ENCODE peak calls at places on chromosomes 6 and 20, in nine cellular contexts. One of them, this sample, is unnamed.

GRCh38 chr6:52394251-52394666 is 25.9 kb upstream of the EFHC1 start:
- DNase-seq in ACHN: no peak
- DNase-seq in KBM-7: no peak
- DNase-seq in left ventricle myocardium inferior: no peak
- DNase-seq in epithelial cell of esophagus: no peak
- DNase-seq in effector CD8-positive, alpha-beta T cell: no peak
- DNase-seq in NCI-H774: no peak
- DNase-seq in type B pancreatic cell: no peak
- DNase-seq in HuH-7: no peak
- DNase-seq in this sample: no peak

GRCh38 chr20:3658019-3658707 is 5.0 kb downstream of the GFRA4 start:
- DNase-seq in ACHN: no peak
- DNase-seq in KBM-7: no peak
- DNase-seq in left ventricle myocardium inferior: no peak
- DNase-seq in epithelial cell of esophagus: no peak
- DNase-seq in effector CD8-positive, alpha-beta T cell: no peak
- DNase-seq in NCI-H774: no peak
- DNase-seq in type B pancreatic cell: no peak
- DNase-seq in HuH-7: no peak
- DNase-seq in this sample: no peak

GRCh38 chr6:11938285-11938890 is 73.7 kb upstream of the HIVEP1 start:
- DNase-seq in ACHN: no peak
- DNase-seq in KBM-7: peak; percentile 79
- DNase-seq in left ventricle myocardium inferior: no peak
- DNase-seq in epithelial cell of esophagus: no peak
- DNase-seq in effector CD8-positive, alpha-beta T cell: no peak
- DNase-seq in NCI-H774: no peak
- DNase-seq in type B pancreatic cell: no peak
- DNase-seq in HuH-7: no peak
- DNase-seq in this sample: peak; percentile 34

GRCh38 chr6:5084787-5085637 is at the start of gene PPP1R3G:
- DNase-seq in ACHN: peak; percentile 66
- DNase-seq in KBM-7: peak; percentile 48
- DNase-seq in left ventricle myocardium inferior: peak; percentile 69
- DNase-seq in epithelial cell of esophagus: peak; percentile 57
- DNase-seq in effector CD8-positive, alpha-beta T cell: no peak
- DNase-seq in NCI-H774: no peak
- DNase-seq in type B pancreatic cell: no peak
- DNase-seq in HuH-7: peak; percentile 51
- DNase-seq in this sample: no peak

GRCh38 chr6:130587778-130588520 is 222.1 kb downstream of the TMEM200A start:
- DNase-seq in ACHN: no peak
- DNase-seq in KBM-7: no peak
- DNase-seq in left ventricle myocardium inferior: no peak
- DNase-seq in epithelial cell of esophagus: peak; percentile 81
- DNase-seq in effector CD8-positive, alpha-beta T cell: no peak
- DNase-seq in NCI-H774: no peak
- DNase-seq in type B pancreatic cell: no peak
- DNase-seq in HuH-7: no peak
- DNase-seq in this sample: peak; percentile 60

GRCh38 chr6:110878751-110879539 is 4.4 kb downstream of the AMD1 start:
- DNase-seq in ACHN: peak; percentile 50
- DNase-seq in KBM-7: peak; percentile 71
- DNase-seq in left ventricle myocardium inferior: no peak
- DNase-seq in epithelial cell of esophagus: peak; percentile 43
- DNase-seq in effector CD8-positive, alpha-beta T cell: no peak
- DNase-seq in NCI-H774: no peak
- DNase-seq in type B pancreatic cell: no peak
- DNase-seq in HuH-7: no peak
- DNase-seq in this sample: peak; percentile 46

GRCh38 chr20:45470262-45470931 is 844 bp downstream of the WFDC2 start:
- DNase-seq in ACHN: peak; percentile 65
- DNase-seq in KBM-7: peak; percentile 27
- DNase-seq in left ventricle myocardium inferior: no peak
- DNase-seq in epithelial cell of esophagus: peak; percentile 26
- DNase-seq in effector CD8-positive, alpha-beta T cell: no peak
- DNase-seq in NCI-H774: peak; percentile 62
- DNase-seq in type B pancreatic cell: no peak
- DNase-seq in HuH-7: no peak
- DNase-seq in this sample: peak; percentile 63

GRCh38 chr6:168540713-168541291 is 99.8 kb downstream of the SMOC2 start:
- DNase-seq in ACHN: no peak
- DNase-seq in KBM-7: no peak
- DNase-seq in left ventricle myocardium inferior: no peak
- DNase-seq in epithelial cell of esophagus: no peak
- DNase-seq in effector CD8-positive, alpha-beta T cell: no peak
- DNase-seq in NCI-H774: no peak
- DNase-seq in type B pancreatic cell: no peak
- DNase-seq in HuH-7: no peak
- DNase-seq in this sample: no peak

GRCh38 chr6:80438728-80439127 is 332.3 kb downstream of the BCKDHB start:
- DNase-seq in ACHN: peak; percentile 3
- DNase-seq in KBM-7: no peak
- DNase-seq in left ventricle myocardium inferior: no peak
- DNase-seq in epithelial cell of esophagus: peak; percentile 96
- DNase-seq in effector CD8-positive, alpha-beta T cell: no peak
- DNase-seq in NCI-H774: no peak
- DNase-seq in type B pancreatic cell: no peak
- DNase-seq in HuH-7: peak; percentile 5
- DNase-seq in this sample: peak; percentile 82

GRCh38 chr20:23564927-23565326 is 3.4 kb downstream of the CST9L start:
- DNase-seq in ACHN: no peak
- DNase-seq in KBM-7: no peak
- DNase-seq in left ventricle myocardium inferior: no peak
- DNase-seq in epithelial cell of esophagus: no peak
- DNase-seq in effector CD8-positive, alpha-beta T cell: no peak
- DNase-seq in NCI-H774: no peak
- DNase-seq in type B pancreatic cell: no peak
- DNase-seq in HuH-7: no peak
- DNase-seq in this sample: no peak

GRCh38 chr6:12355354-12355753 is 65.2 kb downstream of the EDN1 start:
- DNase-seq in ACHN: no peak
- DNase-seq in KBM-7: no peak
- DNase-seq in left ventricle myocardium inferior: no peak
- DNase-seq in epithelial cell of esophagus: peak; percentile 94
- DNase-seq in effector CD8-positive, alpha-beta T cell: no peak
- DNase-seq in NCI-H774: no peak
- DNase-seq in type B pancreatic cell: no peak
- DNase-seq in HuH-7: no peak
- DNase-seq in this sample: peak; percentile 60

GRCh38 chr6:25866011-25866410 is 8.0 kb downstream of the SLC17A3 start:
- DNase-seq in ACHN: no peak
- DNase-seq in KBM-7: no peak
- DNase-seq in left ventricle myocardium inferior: no peak
- DNase-seq in epithelial cell of esophagus: no peak
- DNase-seq in effector CD8-positive, alpha-beta T cell: no peak
- DNase-seq in NCI-H774: no peak
- DNase-seq in type B pancreatic cell: no peak
- DNase-seq in HuH-7: no peak
- DNase-seq in this sample: no peak

GRCh38 chr20:35698298-35699126 is 640 bp downstream of the NFS1 start:
- DNase-seq in ACHN: no peak
- DNase-seq in KBM-7: no peak
- DNase-seq in left ventricle myocardium inferior: no peak
- DNase-seq in epithelial cell of esophagus: peak; percentile 21
- DNase-seq in effector CD8-positive, alpha-beta T cell: no peak
- DNase-seq in NCI-H774: no peak
- DNase-seq in type B pancreatic cell: peak; percentile 45
- DNase-seq in HuH-7: peak; percentile 44
- DNase-seq in this sample: no peak

GRCh38 chr6:142927274-142927586 is 17.7 kb downstream of the HIVEP2 start:
- DNase-seq in ACHN: no peak
- DNase-seq in KBM-7: no peak
- DNase-seq in left ventricle myocardium inferior: no peak
- DNase-seq in epithelial cell of esophagus: no peak
- DNase-seq in effector CD8-positive, alpha-beta T cell: no peak
- DNase-seq in NCI-H774: no peak
- DNase-seq in type B pancreatic cell: no peak
- DNase-seq in HuH-7: no peak
- DNase-seq in this sample: no peak

GRCh38 chr6:134590449-134590848 is 272.5 kb upstream of the SGK1 start:
- DNase-seq in ACHN: no peak
- DNase-seq in KBM-7: no peak
- DNase-seq in left ventricle myocardium inferior: no peak
- DNase-seq in epithelial cell of esophagus: peak; percentile 13
- DNase-seq in effector CD8-positive, alpha-beta T cell: no peak
- DNase-seq in NCI-H774: no peak
- DNase-seq in type B pancreatic cell: no peak
- DNase-seq in HuH-7: no peak
- DNase-seq in this sample: no peak

GRCh38 chr6:1027109-1027794 is 284.6 kb upstream of the FOXQ1 start:
- DNase-seq in ACHN: peak; percentile 29
- DNase-seq in KBM-7: no peak
- DNase-seq in left ventricle myocardium inferior: no peak
- DNase-seq in epithelial cell of esophagus: peak; percentile 53
- DNase-seq in effector CD8-positive, alpha-beta T cell: no peak
- DNase-seq in NCI-H774: no peak
- DNase-seq in type B pancreatic cell: no peak
- DNase-seq in HuH-7: no peak
- DNase-seq in this sample: peak; percentile 69

GRCh38 chr20:8082025-8082424 is 50.0 kb upstream of the PLCB1 start:
- DNase-seq in ACHN: no peak
- DNase-seq in KBM-7: no peak
- DNase-seq in left ventricle myocardium inferior: no peak
- DNase-seq in epithelial cell of esophagus: peak; percentile 21
- DNase-seq in effector CD8-positive, alpha-beta T cell: no peak
- DNase-seq in NCI-H774: no peak
- DNase-seq in type B pancreatic cell: no peak
- DNase-seq in HuH-7: peak; percentile 22
- DNase-seq in this sample: no peak

GRCh38 chr6:168000198-168001036 is 2.9 kb downstream of the KIF25 start:
- DNase-seq in ACHN: no peak
- DNase-seq in KBM-7: no peak
- DNase-seq in left ventricle myocardium inferior: no peak
- DNase-seq in epithelial cell of esophagus: no peak
- DNase-seq in effector CD8-positive, alpha-beta T cell: no peak
- DNase-seq in NCI-H774: no peak
- DNase-seq in type B pancreatic cell: no peak
- DNase-seq in HuH-7: no peak
- DNase-seq in this sample: no peak

GRCh38 chr6:31332637-31333602 is 24.1 kb downstream of the HLA-B start:
- DNase-seq in ACHN: no peak
- DNase-seq in KBM-7: peak; percentile 47
- DNase-seq in left ventricle myocardium inferior: no peak
- DNase-seq in epithelial cell of esophagus: no peak
- DNase-seq in effector CD8-positive, alpha-beta T cell: no peak
- DNase-seq in NCI-H774: no peak
- DNase-seq in type B pancreatic cell: no peak
- DNase-seq in HuH-7: no peak
- DNase-seq in this sample: no peak

GRCh38 chr6:38131527-38131965 is 312.0 kb downstream of the ZFAND3 start:
- DNase-seq in ACHN: peak; percentile 19
- DNase-seq in KBM-7: no peak
- DNase-seq in left ventricle myocardium inferior: no peak
- DNase-seq in epithelial cell of esophagus: peak; percentile 51
- DNase-seq in effector CD8-positive, alpha-beta T cell: no peak
- DNase-seq in NCI-H774: no peak
- DNase-seq in type B pancreatic cell: no peak
- DNase-seq in HuH-7: no peak
- DNase-seq in this sample: peak; percentile 91

GRCh38 chr6:16486661-16487060 is 248.3 kb downstream of the GMPR start:
- DNase-seq in ACHN: no peak
- DNase-seq in KBM-7: no peak
- DNase-seq in left ventricle myocardium inferior: no peak
- DNase-seq in epithelial cell of esophagus: no peak
- DNase-seq in effector CD8-positive, alpha-beta T cell: no peak
- DNase-seq in NCI-H774: no peak
- DNase-seq in type B pancreatic cell: no peak
- DNase-seq in HuH-7: no peak
- DNase-seq in this sample: no peak

GRCh38 chr20:45109634-45110033 is 5.3 kb downstream of the WFDC5 start:
- DNase-seq in ACHN: no peak
- DNase-seq in KBM-7: no peak
- DNase-seq in left ventricle myocardium inferior: no peak
- DNase-seq in epithelial cell of esophagus: no peak
- DNase-seq in effector CD8-positive, alpha-beta T cell: no peak
- DNase-seq in NCI-H774: no peak
- DNase-seq in type B pancreatic cell: no peak
- DNase-seq in HuH-7: no peak
- DNase-seq in this sample: no peak

GRCh38 chr6:56291278-56291917 is 44.0 kb upstream of the COL21A1 start:
- DNase-seq in ACHN: no peak
- DNase-seq in KBM-7: no peak
- DNase-seq in left ventricle myocardium inferior: no peak
- DNase-seq in epithelial cell of esophagus: no peak
- DNase-seq in effector CD8-positive, alpha-beta T cell: no peak
- DNase-seq in NCI-H774: no peak
- DNase-seq in type B pancreatic cell: no peak
- DNase-seq in HuH-7: no peak
- DNase-seq in this sample: no peak

GRCh38 chr6:13573255-13573654 is 1.1 kb upstream of the SIRT5 start:
- DNase-seq in ACHN: no peak
- DNase-seq in KBM-7: no peak
- DNase-seq in left ventricle myocardium inferior: no peak
- DNase-seq in epithelial cell of esophagus: no peak
- DNase-seq in effector CD8-positive, alpha-beta T cell: no peak
- DNase-seq in NCI-H774: no peak
- DNase-seq in type B pancreatic cell: no peak
- DNase-seq in HuH-7: no peak
- DNase-seq in this sample: no peak

GRCh38 chr20:56440346-56441007 is 27.9 kb upstream of the RTF2 start:
- DNase-seq in ACHN: no peak
- DNase-seq in KBM-7: peak; percentile 83
- DNase-seq in left ventricle myocardium inferior: no peak
- DNase-seq in epithelial cell of esophagus: no peak
- DNase-seq in effector CD8-positive, alpha-beta T cell: peak; percentile 13
- DNase-seq in NCI-H774: no peak
- DNase-seq in type B pancreatic cell: no peak
- DNase-seq in HuH-7: no peak
- DNase-seq in this sample: no peak

GRCh38 chr20:1945134-1945618 is 48.7 kb downstream of the PDYN start:
- DNase-seq in ACHN: no peak
- DNase-seq in KBM-7: peak; percentile 73
- DNase-seq in left ventricle myocardium inferior: peak; percentile 41
- DNase-seq in epithelial cell of esophagus: peak; percentile 22
- DNase-seq in effector CD8-positive, alpha-beta T cell: no peak
- DNase-seq in NCI-H774: no peak
- DNase-seq in type B pancreatic cell: no peak
- DNase-seq in HuH-7: no peak
- DNase-seq in this sample: peak; percentile 50

GRCh38 chr6:170227996-170228550 is 62.8 kb downstream of the DLL1 start:
- DNase-seq in ACHN: no peak
- DNase-seq in KBM-7: no peak
- DNase-seq in left ventricle myocardium inferior: no peak
- DNase-seq in epithelial cell of esophagus: no peak
- DNase-seq in effector CD8-positive, alpha-beta T cell: no peak
- DNase-seq in NCI-H774: no peak
- DNase-seq in type B pancreatic cell: no peak
- DNase-seq in HuH-7: no peak
- DNase-seq in this sample: no peak

GRCh38 chr6:168817558-168818159 is 376.7 kb downstream of the SMOC2 start:
- DNase-seq in ACHN: no peak
- DNase-seq in KBM-7: no peak
- DNase-seq in left ventricle myocardium inferior: no peak
- DNase-seq in epithelial cell of esophagus: no peak
- DNase-seq in effector CD8-positive, alpha-beta T cell: no peak
- DNase-seq in NCI-H774: no peak
- DNase-seq in type B pancreatic cell: no peak
- DNase-seq in HuH-7: no peak
- DNase-seq in this sample: no peak

GRCh38 chr6:56226946-56227879 is 20.2 kb downstream of the COL21A1 start:
- DNase-seq in ACHN: no peak
- DNase-seq in KBM-7: no peak
- DNase-seq in left ventricle myocardium inferior: no peak
- DNase-seq in epithelial cell of esophagus: no peak
- DNase-seq in effector CD8-positive, alpha-beta T cell: no peak
- DNase-seq in NCI-H774: no peak
- DNase-seq in type B pancreatic cell: no peak
- DNase-seq in HuH-7: no peak
- DNase-seq in this sample: no peak

GRCh38 chr20:371755-372542 is 8.6 kb upstream of the TRIB3 start:
- DNase-seq in ACHN: peak; percentile 27
- DNase-seq in KBM-7: peak; percentile 93
- DNase-seq in left ventricle myocardium inferior: no peak
- DNase-seq in epithelial cell of esophagus: peak; percentile 80
- DNase-seq in effector CD8-positive, alpha-beta T cell: no peak
- DNase-seq in NCI-H774: no peak
- DNase-seq in type B pancreatic cell: no peak
- DNase-seq in HuH-7: peak; percentile 92
- DNase-seq in this sample: peak; percentile 91

GRCh38 chr20:1489764-1490436 is 1.3 kb downstream of the SIRPB2 start:
- DNase-seq in ACHN: no peak
- DNase-seq in KBM-7: peak; percentile 23
- DNase-seq in left ventricle myocardium inferior: no peak
- DNase-seq in epithelial cell of esophagus: peak; percentile 92
- DNase-seq in effector CD8-positive, alpha-beta T cell: no peak
- DNase-seq in NCI-H774: no peak
- DNase-seq in type B pancreatic cell: no peak
- DNase-seq in HuH-7: no peak
- DNase-seq in this sample: peak; percentile 82